ENCODE peak calls at places on chromosomes 7 and 10, in nine cellular contexts. H is hepatocyte; O is ovary; L is NCI-H2107; M is stomach; C is activated CD4-positive, alpha-beta T cell treated with anti-CD3 and anti-CD28 coated beads, Interleukin-2, amount 50 U/mL, for 1 hour; Z is GM12892; B is AG09309; X is HEK293T. R is an unnamed sample.

GRCh38 chr7:151366872-151367207 is 25.2 kb downstream of the NUB1 start:
- DNase-seq in H (no peak), O (peak), L (no peak), M (no peak), C (no peak), Z (no peak), B (peak), X (no peak), R (no peak)

GRCh38 chr10:132157101-132157500 is 29.6 kb upstream of the DPYSL4 start:
- DNase-seq in H (no peak), O (peak), L (no peak), M (no peak), C (no peak), Z (no peak), B (no peak), X (no peak), R (no peak)

GRCh38 chr7:132276986-132277716 is 299.1 kb downstream of the PLXNA4 start:
- DNase-seq in H (no peak), O (no peak), L (no peak), M (no peak), C (no peak), Z (no peak), B (no peak), X (no peak), R (no peak)

GRCh38 chr7:100119701-100120517 is 475 bp downstream of the CNPY4 start:
- DNase-seq in H (peak), O (peak), L (peak), M (peak), C (peak), Z (peak), B (no peak), X (peak), R (peak)

GRCh38 chr7:30224511-30225031 is 59.8 kb upstream of the ZNRF2 start:
- DNase-seq in H (no peak), O (no peak), L (no peak), M (no peak), C (no peak), Z (no peak), B (peak), X (no peak), R (no peak)

GRCh38 chr10:110510730-110511129 is 13.0 kb downstream of the DUSP5 start:
- DNase-seq in H (no peak), O (no peak), L (no peak), M (no peak), C (no peak), Z (no peak), B (no peak), X (no peak), R (no peak)

GRCh38 chr10:62852961-62853702 is 37.0 kb upstream of the EGR2 start:
- DNase-seq in H (no peak), O (no peak), L (no peak), M (no peak), C (no peak), Z (no peak), B (no peak), X (no peak), R (no peak)

GRCh38 chr10:68154211-68154497 is 44.9 kb downstream of the MYPN start:
- DNase-seq in H (no peak), O (peak), L (peak), M (no peak), C (no peak), Z (no peak), B (no peak), X (no peak), R (no peak)

GRCh38 chr7:133246558-133246957 is 6.3 kb upstream of the EXOC4 start:
- DNase-seq in H (no peak), O (no peak), L (no peak), M (no peak), C (no peak), Z (no peak), B (no peak), X (no peak), R (no peak)

GRCh38 chr10:63644398-63645142 is 123.4 kb downstream of the REEP3 start:
- DNase-seq in H (no peak), O (no peak), L (no peak), M (no peak), C (no peak), Z (no peak), B (no peak), X (no peak), R (no peak)

GRCh38 chr7:139899328-139900020 is 70.4 kb downstream of the TBXAS1 start:
- DNase-seq in H (no peak), O (no peak), L (no peak), M (no peak), C (no peak), Z (no peak), B (no peak), X (no peak), R (no peak)

GRCh38 chr7:154832557-154833138 is 170.3 kb downstream of the PAXIP1 start:
- DNase-seq in H (peak), O (no peak), L (no peak), M (peak), C (no peak), Z (no peak), B (no peak), X (peak), R (no peak)

GRCh38 chr7:32518534-32519140 is 23.3 kb downstream of the AVL9 start:
- DNase-seq in H (no peak), O (no peak), L (no peak), M (no peak), C (no peak), Z (no peak), B (no peak), X (no peak), R (no peak)

GRCh38 chr10:124436191-124436638 is 13.6 kb downstream of the NKX1-2 start:
- DNase-seq in H (no peak), O (no peak), L (no peak), M (no peak), C (no peak), Z (no peak), B (no peak), X (no peak), R (no peak)

GRCh38 chr7:131861620-131862346 is 305.4 kb upstream of the PODXL start:
- DNase-seq in H (no peak), O (no peak), L (no peak), M (no peak), C (no peak), Z (no peak), B (no peak), X (no peak), R (no peak)

R was measured in stimulated activated CD8-positive, alpha-beta memory T cell treated with anti-CD3 and anti-CD28 coated beads, Interleukin-12 subunit alpha, Interleukin-12 subunit beta, amount 100 ng/mL, for 1 hour.